ENCODE peak calls at places on chromosomes 7 and 10, in eight cellular contexts. B is pancreas, S is HFF-Myc, G is astrocyte of the spinal cord, D is fibroblast of pulmonary artery, J is coronary artery, F is SK-N-MC, I is H7. T is an unnamed sample.
A peak's percentile ranks its signal among the peaks of the same experiment; 100 is the strongest.

GRCh38 chr10:102121739-102122372 is 1.7 kb upstream of the LDB1 start:
- DNase-seq in B (no peak), S (no peak), G (peak; percentile 33), D (peak; percentile 48), J (no peak), F (no peak), I (peak; percentile 77), T (peak; percentile 91)

GRCh38 chr10:102115775-102116174 is 4.4 kb downstream of the LDB1 start:
- DNase-seq in B (no peak), S (no peak), G (no peak), D (no peak), J (no peak), F (no peak), I (no peak), T (peak; percentile 68)

GRCh38 chr7:44131173-44132009 is 8.0 kb upstream of the POLD2 start:
- DNase-seq in B (peak; percentile 36), S (no peak), G (no peak), D (peak; percentile 14), J (no peak), F (no peak), I (peak; percentile 76), T (peak; percentile 78)

GRCh38 chr7:41886906-41887311 is 184.0 kb upstream of the INHBA start:
- DNase-seq in B (no peak), S (peak; percentile 85), G (peak; percentile 93), D (peak; percentile 95), J (peak; percentile 86), F (no peak), I (peak; percentile 23), T (peak; percentile 88)

GRCh38 chr7:130649004-130649790 is 19.4 kb downstream of the COPG2 start:
- DNase-seq in B (no peak), S (peak; percentile 25), G (peak; percentile 66), D (peak; percentile 33), J (no peak), F (no peak), I (no peak), T (peak; percentile 85)

GRCh38 chr10:132836832-132837540 is 51.0 kb upstream of the NKX6-2 start:
- DNase-seq in B (peak; percentile 65), S (no peak), G (no peak), D (peak; percentile 37), J (peak; percentile 49), F (no peak), I (peak; percentile 98), T (peak; percentile 97)

GRCh38 chr10:88991161-88991899 is 732 bp downstream of the FAS start:
- DNase-seq in B (peak; percentile 76), S (no peak), G (peak; percentile 82), D (peak; percentile 76), J (peak; percentile 85), F (no peak), I (peak; percentile 63), T (peak; percentile 86)

GRCh38 chr7:140298213-140298612 is 100.1 kb downstream of the SLC37A3 start:
- DNase-seq in B (no peak), S (no peak), G (no peak), D (no peak), J (no peak), F (no peak), I (no peak), T (no peak)

GRCh38 chr10:65891073-65891981 is 1034.5 kb upstream of the LRRTM3 start:
- DNase-seq in B (no peak), S (no peak), G (no peak), D (no peak), J (no peak), F (no peak), I (no peak), T (no peak)

GRCh38 chr10:94053639-94053932 is 59.9 kb downstream of the PLCE1 start:
- DNase-seq in B (no peak), S (no peak), G (no peak), D (no peak), J (no peak), F (no peak), I (no peak), T (no peak)

GRCh38 chr10:3126741-3127342 is 45.7 kb downstream of the PITRM1 start:
- DNase-seq in B (peak; percentile 81), S (no peak), G (no peak), D (no peak), J (no peak), F (peak; percentile 37), I (no peak), T (peak; percentile 73)

GRCh38 chr7:99196536-99197288 is 11.2 kb downstream of the KPNA7 start:
- DNase-seq in B (no peak), S (no peak), G (peak; percentile 23), D (peak; percentile 38), J (no peak), F (no peak), I (no peak), T (peak; percentile 82)

GRCh38 chr10:131199646-131200045 is 111.9 kb downstream of the TCERG1L start:
- DNase-seq in B (no peak), S (no peak), G (no peak), D (no peak), J (no peak), F (no peak), I (no peak), T (no peak)

GRCh38 chr10:96509017-96509641 is 4.6 kb downstream of the TLL2 start:
- DNase-seq in B (no peak), S (no peak), G (peak; percentile 96), D (peak; percentile 14), J (no peak), F (no peak), I (peak; percentile 73), T (peak; percentile 83)

GRCh38 chr10:28302012-28302667 is 724 bp downstream of the MPP7 start:
- DNase-seq in B (no peak), S (no peak), G (peak; percentile 10), D (peak; percentile 22), J (peak; percentile 79), F (no peak), I (peak; percentile 55), T (peak; percentile 79)

GRCh38 chr7:73742753-73743641 is 4.4 kb upstream of the ABHD11 start:
- DNase-seq in B (peak; percentile 99), S (no peak), G (peak; percentile 20), D (no peak), J (no peak), F (no peak), I (peak; percentile 95), T (peak; percentile 71)

GRCh38 chr10:98169379-98169778 is 34.9 kb downstream of the R3HCC1L start:
- DNase-seq in B (no peak), S (no peak), G (no peak), D (no peak), J (no peak), F (no peak), I (no peak), T (no peak)

GRCh38 chr10:99520040-99520803 is 12.5 kb upstream of the NKX2-3 start:
- DNase-seq in B (peak; percentile 26), S (no peak), G (no peak), D (no peak), J (no peak), F (no peak), I (peak; percentile 52), T (no peak)

GRCh38 chr7:130491841-130492518 is at the start of gene MEST:
- DNase-seq in B (peak; percentile 79), S (no peak), G (peak; percentile 35), D (peak; percentile 39), J (no peak), F (no peak), I (peak; percentile 72), T (peak; percentile 82)

GRCh38 chr7:92230547-92230946 is 15.2 kb downstream of the KRIT1 start:
- DNase-seq in B (no peak), S (no peak), G (no peak), D (no peak), J (no peak), F (no peak), I (no peak), T (no peak)
- H3K4me3 ChIP-seq in B (no peak overlapping the region), S (no peak overlapping the region), G (no peak overlapping the region), D (no peak overlapping the region), J (no peak overlapping the region), F (no peak overlapping the region), I (no peak overlapping the region), T (no peak overlapping the region)

GRCh38 chr10:72186213-72186612 is 29.6 kb upstream of the ANAPC16 start:
- DNase-seq in B (no peak), S (no peak), G (no peak), D (peak; percentile 79), J (no peak), F (no peak), I (no peak), T (no peak)
- H3K4me3 ChIP-seq in B (no peak overlapping the region), S (no peak overlapping the region), G (no peak overlapping the region), D (peak overlapping the region; percentile 31), J (peak overlapping the region; percentile 19), F (peak overlapping the region; percentile 26), I (no peak overlapping the region), T (no peak overlapping the region)

GRCh38 chr7:16071246-16071857 is 350.0 kb downstream of the CRPPA start:
- DNase-seq in B (no peak), S (peak; percentile 50), G (peak; percentile 73), D (peak; percentile 80), J (no peak), F (peak; percentile 57), I (no peak), T (no peak)

GRCh38 chr7:16066805-16067459 is 354.4 kb downstream of the CRPPA start:
- DNase-seq in B (no peak), S (no peak), G (no peak), D (no peak), J (no peak), F (no peak), I (no peak), T (no peak)

GRCh38 chr7:16067695-16068094 is 353.6 kb downstream of the CRPPA start:
- DNase-seq in B (no peak), S (no peak), G (no peak), D (no peak), J (no peak), F (no peak), I (no peak), T (no peak)

GRCh38 chr7:16070806-16071205 is 350.5 kb downstream of the CRPPA start:
- DNase-seq in B (no peak), S (no peak), G (no peak), D (no peak), J (no peak), F (no peak), I (no peak), T (no peak)
- H3K4me3 ChIP-seq in B (no peak overlapping the region), S (no peak overlapping the region), G (no peak overlapping the region), D (no peak overlapping the region), J (no peak overlapping the region), F (no peak overlapping the region), I (no peak overlapping the region), T (no peak overlapping the region)

GRCh38 chr7:2863461-2864066 is 19.5 kb upstream of the GNA12 start:
- DNase-seq in B (no peak), S (peak; percentile 93), G (peak; percentile 96), D (peak; percentile 99), J (peak; percentile 96), F (no peak), I (peak; percentile 49), T (peak; percentile 98)
- H3K4me3 ChIP-seq in B (no peak overlapping the region), S (peak overlapping the region; percentile 30), G (no peak overlapping the region), D (peak overlapping the region; percentile 25), J (peak overlapping the region; percentile 62), F (no peak overlapping the region), I (no peak overlapping the region), T (peak overlapping the region; percentile 55)

DNA sequence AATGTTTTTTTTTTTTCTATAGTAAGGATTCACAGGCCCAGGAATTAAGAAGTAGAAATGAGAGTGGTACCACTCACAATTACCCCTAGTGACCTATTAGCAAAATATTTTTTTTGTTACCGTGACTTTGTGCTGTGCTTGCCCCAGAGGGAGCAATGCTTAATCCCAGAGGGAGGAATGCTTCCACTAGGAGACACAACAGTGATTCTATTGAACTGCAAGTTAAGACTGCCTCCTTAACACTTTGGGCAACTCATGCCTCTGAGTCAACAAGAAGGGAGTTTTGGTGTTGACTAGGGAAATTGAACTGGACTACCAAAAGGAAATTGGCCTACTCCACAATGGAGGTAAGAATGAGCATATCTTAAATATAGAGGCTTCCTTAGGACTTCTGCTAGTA is 17.2 kb upstream of the MEOX2 start:
- DNase-seq in B (no peak), S (no peak), G (no peak), D (no peak), J (no peak), F (no peak), I (no peak), T (no peak)
- H3K4me3 ChIP-seq in B (no peak overlapping the region), S (no peak overlapping the region), G (no peak overlapping the region), D (no peak overlapping the region), J (no peak overlapping the region), F (no peak overlapping the region), I (no peak overlapping the region), T (no peak overlapping the region)